ENCODE peak calls at places on chromosome 22, in seven cellular contexts. One of them, this sample, is unnamed.

GRCh38 chr22:43823911-43824665 is 12.0 kb upstream of the EFCAB6 start:
- DNase-seq in CD4-positive, CD25-positive, alpha-beta regulatory T cell: no peak
- DNase-seq in NCI-H1436: no peak
- DNase-seq in activated effector memory CD4-positive, alpha-beta T cell treated with anti-CD3 and anti-CD28 coated beads, Interleukin-2, amount 50 U/mL, for 16 hours: no peak
- DNase-seq in globus pallidus: no peak
- DNase-seq in stimulated activated CD4-positive, alpha-beta T cell treated with anti-CD3 and anti-CD28 coated beads, Interleukin-1b, Interleukin-23, amount 100 ng/mL, for 1 hour: no peak
- DNase-seq in lower lobe of right lung: no peak
- DNase-seq in this sample: no peak

GRCh38 chr22:47621253-47621652 is 858.8 kb downstream of the TBC1D22A start:
- DNase-seq in CD4-positive, CD25-positive, alpha-beta regulatory T cell: no peak
- DNase-seq in NCI-H1436: no peak
- DNase-seq in activated effector memory CD4-positive, alpha-beta T cell treated with anti-CD3 and anti-CD28 coated beads, Interleukin-2, amount 50 U/mL, for 16 hours: peak
- DNase-seq in globus pallidus: no peak
- DNase-seq in stimulated activated CD4-positive, alpha-beta T cell treated with anti-CD3 and anti-CD28 coated beads, Interleukin-1b, Interleukin-23, amount 100 ng/mL, for 1 hour: no peak
- DNase-seq in lower lobe of right lung: no peak
- DNase-seq in this sample: no peak

GRCh38 chr22:46290121-46290842 is 6.4 kb upstream of the GTSE1 start:
- DNase-seq in CD4-positive, CD25-positive, alpha-beta regulatory T cell: no peak
- DNase-seq in NCI-H1436: no peak
- DNase-seq in activated effector memory CD4-positive, alpha-beta T cell treated with anti-CD3 and anti-CD28 coated beads, Interleukin-2, amount 50 U/mL, for 16 hours: no peak
- DNase-seq in globus pallidus: no peak
- DNase-seq in stimulated activated CD4-positive, alpha-beta T cell treated with anti-CD3 and anti-CD28 coated beads, Interleukin-1b, Interleukin-23, amount 100 ng/mL, for 1 hour: no peak
- DNase-seq in lower lobe of right lung: no peak
- DNase-seq in this sample: peak

GRCh38 chr22:17746916-17747315 is 27.4 kb downstream of the BID start:
- DNase-seq in CD4-positive, CD25-positive, alpha-beta regulatory T cell: no peak
- DNase-seq in NCI-H1436: no peak
- DNase-seq in activated effector memory CD4-positive, alpha-beta T cell treated with anti-CD3 and anti-CD28 coated beads, Interleukin-2, amount 50 U/mL, for 16 hours: no peak
- DNase-seq in globus pallidus: no peak
- DNase-seq in stimulated activated CD4-positive, alpha-beta T cell treated with anti-CD3 and anti-CD28 coated beads, Interleukin-1b, Interleukin-23, amount 100 ng/mL, for 1 hour: no peak
- DNase-seq in lower lobe of right lung: no peak
- DNase-seq in this sample: no peak

GRCh38 chr22:38462960-38463784 is 4.7 kb upstream of the KDELR3 start:
- DNase-seq in CD4-positive, CD25-positive, alpha-beta regulatory T cell: no peak
- DNase-seq in NCI-H1436: peak
- DNase-seq in activated effector memory CD4-positive, alpha-beta T cell treated with anti-CD3 and anti-CD28 coated beads, Interleukin-2, amount 50 U/mL, for 16 hours: no peak
- DNase-seq in globus pallidus: no peak
- DNase-seq in stimulated activated CD4-positive, alpha-beta T cell treated with anti-CD3 and anti-CD28 coated beads, Interleukin-1b, Interleukin-23, amount 100 ng/mL, for 1 hour: no peak
- DNase-seq in lower lobe of right lung: no peak
- DNase-seq in this sample: peak

GRCh38 chr22:47203554-47203991 is 441.1 kb downstream of the TBC1D22A start:
- DNase-seq in CD4-positive, CD25-positive, alpha-beta regulatory T cell: no peak
- DNase-seq in NCI-H1436: no peak
- DNase-seq in activated effector memory CD4-positive, alpha-beta T cell treated with anti-CD3 and anti-CD28 coated beads, Interleukin-2, amount 50 U/mL, for 16 hours: peak
- DNase-seq in globus pallidus: no peak
- DNase-seq in stimulated activated CD4-positive, alpha-beta T cell treated with anti-CD3 and anti-CD28 coated beads, Interleukin-1b, Interleukin-23, amount 100 ng/mL, for 1 hour: no peak
- DNase-seq in lower lobe of right lung: no peak
- DNase-seq in this sample: no peak

GRCh38 chr22:40637181-40638150 is 947 bp upstream of the MRTFA start:
- DNase-seq in CD4-positive, CD25-positive, alpha-beta regulatory T cell: no peak
- DNase-seq in NCI-H1436: no peak
- DNase-seq in activated effector memory CD4-positive, alpha-beta T cell treated with anti-CD3 and anti-CD28 coated beads, Interleukin-2, amount 50 U/mL, for 16 hours: peak
- DNase-seq in globus pallidus: no peak
- DNase-seq in stimulated activated CD4-positive, alpha-beta T cell treated with anti-CD3 and anti-CD28 coated beads, Interleukin-1b, Interleukin-23, amount 100 ng/mL, for 1 hour: peak
- DNase-seq in lower lobe of right lung: peak
- DNase-seq in this sample: peak

GRCh38 chr22:31342389-31343125 is 3.6 kb downstream of the PATZ1 start:
- DNase-seq in CD4-positive, CD25-positive, alpha-beta regulatory T cell: no peak
- DNase-seq in NCI-H1436: no peak
- DNase-seq in activated effector memory CD4-positive, alpha-beta T cell treated with anti-CD3 and anti-CD28 coated beads, Interleukin-2, amount 50 U/mL, for 16 hours: no peak
- DNase-seq in globus pallidus: no peak
- DNase-seq in stimulated activated CD4-positive, alpha-beta T cell treated with anti-CD3 and anti-CD28 coated beads, Interleukin-1b, Interleukin-23, amount 100 ng/mL, for 1 hour: no peak
- DNase-seq in lower lobe of right lung: no peak
- DNase-seq in this sample: no peak

GRCh38 chr22:30304495-30305244 is 15.4 kb upstream of the CASTOR1 start:
- DNase-seq in CD4-positive, CD25-positive, alpha-beta regulatory T cell: no peak
- DNase-seq in NCI-H1436: no peak
- DNase-seq in activated effector memory CD4-positive, alpha-beta T cell treated with anti-CD3 and anti-CD28 coated beads, Interleukin-2, amount 50 U/mL, for 16 hours: no peak
- DNase-seq in globus pallidus: no peak
- DNase-seq in stimulated activated CD4-positive, alpha-beta T cell treated with anti-CD3 and anti-CD28 coated beads, Interleukin-1b, Interleukin-23, amount 100 ng/mL, for 1 hour: no peak
- DNase-seq in lower lobe of right lung: no peak
- DNase-seq in this sample: peak

GRCh38 chr22:27113211-27114030 is 456.0 kb downstream of the MIAT start:
- DNase-seq in CD4-positive, CD25-positive, alpha-beta regulatory T cell: no peak
- DNase-seq in NCI-H1436: no peak
- DNase-seq in activated effector memory CD4-positive, alpha-beta T cell treated with anti-CD3 and anti-CD28 coated beads, Interleukin-2, amount 50 U/mL, for 16 hours: no peak
- DNase-seq in globus pallidus: peak
- DNase-seq in stimulated activated CD4-positive, alpha-beta T cell treated with anti-CD3 and anti-CD28 coated beads, Interleukin-1b, Interleukin-23, amount 100 ng/mL, for 1 hour: no peak
- DNase-seq in lower lobe of right lung: no peak
- DNase-seq in this sample: peak

This sample was measured in left cardiac atrium.